ENCODE peak calls at places on chromosomes 16 and 17, in eight cellular contexts. I is left ventricle myocardium inferior; W is ascending aorta; J is CD8-positive, alpha-beta T cell; A is AG04450; Y is NB4; V is GM23248; T is heart left ventricle. U is an unnamed sample.

GRCh38 chr16:11431915-11432465 is 86.7 kb downstream of the RMI2 start:
- DNase-seq in I (no peak), W (no peak), J (no peak), A (no peak), Y (no peak), V (peak), T (no peak), U (no peak)

GRCh38 chr17:26962255-26963162 is 331.4 kb upstream of the WSB1 start:
- DNase-seq in I (no peak), W (no peak), J (no peak), A (no peak), Y (peak), V (no peak), T (no peak), U (no peak)

GRCh38 chr16:15649727-15650018 is 372 bp upstream of the NDE1 start:
- DNase-seq in I (no peak), W (no peak), J (no peak), A (no peak), Y (no peak), V (no peak), T (no peak), U (no peak)

GRCh38 chr16:2468142-2468724 is 2.9 kb upstream of the NTN3 start:
- DNase-seq in I (no peak), W (no peak), J (no peak), A (no peak), Y (peak), V (peak), T (no peak), U (no peak)

GRCh38 chr17:266219-266618 is 84.8 kb upstream of the DOC2B start:
- DNase-seq in I (no peak), W (no peak), J (no peak), A (no peak), Y (no peak), V (no peak), T (peak), U (peak)

GRCh38 chr17:76544123-76544915 is 4.5 kb downstream of the PRCD start:
- DNase-seq in I (peak), W (no peak), J (no peak), A (no peak), Y (peak), V (no peak), T (peak), U (no peak)

GRCh38 chr17:59440757-59441458 is 109.5 kb downstream of the YPEL2 start:
- DNase-seq in I (peak), W (peak), J (peak), A (peak), Y (peak), V (peak), T (peak), U (peak)

GRCh38 chr17:66715745-66716156 is 119.2 kb upstream of the CACNG5 start:
- DNase-seq in I (no peak), W (no peak), J (no peak), A (peak), Y (peak), V (peak), T (no peak), U (no peak)

GRCh38 chr17:20989991-20990855 is 52.6 kb downstream of the USP22 start:
- DNase-seq in I (no peak), W (no peak), J (no peak), A (no peak), Y (no peak), V (no peak), T (no peak), U (peak)

GRCh38 chr17:72424505-72425117 is 303.8 kb downstream of the SOX9 start:
- DNase-seq in I (no peak), W (no peak), J (no peak), A (no peak), Y (no peak), V (no peak), T (no peak), U (no peak)

GRCh38 chr17:57899822-57900221 is 50.0 kb upstream of the MRPS23 start:
- DNase-seq in I (no peak), W (no peak), J (no peak), A (no peak), Y (peak), V (peak), T (no peak), U (no peak)

GRCh38 chr17:48484850-48485249 is 46.0 kb downstream of the HOXB1 start:
- DNase-seq in I (no peak), W (no peak), J (no peak), A (no peak), Y (peak), V (peak), T (no peak), U (no peak)

GRCh38 chr17:32569171-32570080 is 82.6 kb downstream of the CDK5R1 start:
- DNase-seq in I (no peak), W (no peak), J (no peak), A (no peak), Y (no peak), V (peak), T (no peak), U (no peak)

GRCh38 chr17:48238933-48239602 is 131.5 kb downstream of the SNX11 start:
- DNase-seq in I (no peak), W (no peak), J (no peak), A (no peak), Y (no peak), V (no peak), T (no peak), U (no peak)

GRCh38 chr17:31250229-31250628 is 46.8 kb downstream of the OMG start:
- DNase-seq in I (no peak), W (no peak), J (no peak), A (no peak), Y (no peak), V (no peak), T (no peak), U (no peak)

GRCh38 chr16:78461496-78461938 is 362.1 kb downstream of the WWOX start:
- DNase-seq in I (no peak), W (no peak), J (no peak), A (no peak), Y (peak), V (no peak), T (no peak), U (no peak)

GRCh38 chr17:50052241-50052788 is 3.6 kb upstream of the ITGA3 start:
- DNase-seq in I (no peak), W (no peak), J (no peak), A (no peak), Y (no peak), V (no peak), T (no peak), U (peak)

GRCh38 chr17:5282639-5283217 is 644 bp downstream of the RABEP1 start:
- DNase-seq in I (peak), W (no peak), J (no peak), A (no peak), Y (no peak), V (peak), T (peak), U (peak)

GRCh38 chr16:28179354-28179753 is 32.4 kb downstream of the XPO6 start:
- DNase-seq in I (no peak), W (no peak), J (peak), A (no peak), Y (no peak), V (no peak), T (no peak), U (no peak)

GRCh38 chr17:79945591-79946255 is 89.9 kb downstream of the TBC1D16 start:
- DNase-seq in I (peak), W (no peak), J (peak), A (no peak), Y (no peak), V (no peak), T (no peak), U (peak)

GRCh38 chr17:64503341-64503740 is 2.7 kb downstream of the DDX5 start:
- DNase-seq in I (no peak), W (no peak), J (no peak), A (no peak), Y (no peak), V (peak), T (no peak), U (no peak)

GRCh38 chr17:64500923-64501765 is 4.3 kb upstream of the POLG2 start:
- DNase-seq in I (no peak), W (no peak), J (no peak), A (no peak), Y (no peak), V (peak), T (no peak), U (no peak)

GRCh38 chr17:64502021-64502420 is 4.1 kb downstream of the DDX5 start:
- DNase-seq in I (no peak), W (no peak), J (no peak), A (no peak), Y (no peak), V (peak), T (no peak), U (no peak)

GRCh38 chr17:64503821-64504768 is 2.0 kb downstream of the DDX5 start:
- DNase-seq in I (no peak), W (no peak), J (no peak), A (no peak), Y (no peak), V (peak), T (no peak), U (no peak)

GRCh38 chr17:64502809-64503208 is 3.3 kb downstream of the DDX5 start:
- DNase-seq in I (no peak), W (no peak), J (no peak), A (no peak), Y (no peak), V (peak), T (no peak), U (no peak)
- H3K4me3 ChIP-seq in I (peak), W (peak), J (no peak), A (peak), Y (peak), V (peak), T (no peak), U (peak)

DNA sequence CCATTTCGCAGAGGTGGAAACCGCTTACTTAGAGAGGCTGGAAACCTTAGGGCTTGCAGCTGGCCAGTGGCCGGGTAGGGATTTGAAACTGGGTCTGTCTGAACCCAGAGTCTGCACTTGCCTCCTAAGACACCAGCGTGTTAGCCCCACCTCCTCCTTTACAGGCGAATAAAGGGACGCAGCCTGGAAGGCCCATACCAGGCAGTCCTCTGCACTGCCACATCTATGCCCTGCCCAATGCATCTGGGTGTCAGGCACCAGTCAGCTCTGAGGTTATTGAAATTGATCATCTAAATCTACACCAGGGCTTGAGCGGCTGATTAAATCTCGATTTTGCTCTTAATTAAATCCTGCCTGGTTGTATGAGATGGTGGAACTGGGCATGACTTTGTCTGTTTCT is 19.9 kb upstream of the NAGS start:
- DNase-seq in I (no peak), W (no peak), J (no peak), A (no peak), Y (no peak), V (no peak), T (no peak), U (no peak)
- H3K4me3 ChIP-seq in I (peak), W (peak), J (no peak), A (peak), Y (no peak), V (no peak), T (no peak), U (peak)

GRCh38 chr17:68600881-68601564 is at the start of gene FAM20A:
- DNase-seq in I (peak), W (no peak), J (no peak), A (no peak), Y (no peak), V (peak), T (peak), U (peak)
- H3K4me3 ChIP-seq in I (peak), W (peak), J (no peak), A (peak), Y (no peak), V (peak), T (peak), U (peak)

DNA sequence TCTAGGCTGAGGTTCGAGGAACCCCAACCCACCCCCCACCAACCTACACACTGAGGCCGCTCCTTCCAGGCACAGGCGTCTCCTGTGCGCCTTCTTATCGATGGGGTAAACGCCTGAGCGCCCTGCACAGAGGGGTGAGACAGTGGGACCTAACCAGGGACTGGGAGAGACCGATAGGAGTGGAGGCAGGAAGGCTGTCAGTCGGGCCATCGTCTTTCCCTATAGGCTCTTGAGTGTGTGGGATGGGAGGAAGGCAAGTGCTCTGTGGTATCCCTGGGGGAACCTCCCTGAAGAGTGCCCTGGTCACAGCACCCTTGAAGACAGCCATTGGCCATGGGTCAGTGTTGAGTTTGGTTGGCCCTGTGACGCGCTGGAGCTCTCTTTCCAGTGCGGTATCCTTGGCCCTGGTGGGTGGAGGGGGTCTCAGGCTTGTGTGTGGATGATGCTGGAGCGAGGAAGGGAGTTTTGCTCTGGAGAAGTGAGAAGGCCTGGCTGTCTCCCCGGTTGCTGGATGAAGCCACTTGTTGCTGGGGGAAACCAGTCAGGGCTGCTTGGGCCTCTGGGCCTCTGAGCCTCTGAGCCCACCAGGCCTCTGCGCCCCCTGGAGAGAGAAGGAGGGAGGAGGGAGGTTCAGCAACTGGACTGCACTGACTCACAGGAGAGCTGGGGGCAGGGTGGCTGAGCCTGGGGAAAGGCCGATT is 1.7 kb downstream of the GPRC5C start:
- DNase-seq in I (no peak), W (no peak), J (no peak), A (no peak), Y (no peak), V (no peak), T (no peak), U (no peak)
- H3K4me3 ChIP-seq in I (peak), W (peak), J (no peak), A (no peak), Y (no peak), V (no peak), T (no peak), U (peak)

GRCh38 chr16:87762620-87763019 is 3.2 kb downstream of the KLHDC4 start:
- DNase-seq in I (no peak), W (no peak), J (no peak), A (no peak), Y (no peak), V (no peak), T (no peak), U (no peak)
- H3K4me3 ChIP-seq in I (no peak), W (no peak), J (no peak), A (no peak), Y (no peak), V (no peak), T (no peak), U (no peak)

GRCh38 chr16:9859706-9860105 is 322.5 kb downstream of the GRIN2A start:
- DNase-seq in I (no peak), W (no peak), J (no peak), A (no peak), Y (no peak), V (no peak), T (no peak), U (no peak)
- H3K4me3 ChIP-seq in I (no peak), W (no peak), J (no peak), A (no peak), Y (no peak), V (no peak), T (no peak), U (no peak)

U was measured in psoas muscle.